ENCODE peak calls at places on chromosome 17, in four cellular contexts. E is endothelial cell of umbilical vein, D is K562, Z is IMR-90. F is an unnamed sample.

GRCh38 chr17:70394430-70394829 is 225.1 kb downstream of the KCNJ2 start:
- DNase-seq in E (no peak), D (no peak), Z (no peak), F (no peak)

GRCh38 chr17:72715906-72716572 is 376.4 kb downstream of the SLC39A11 start:
- DNase-seq in E (no peak), D (no peak), Z (peak; percentile 98), F (no peak)

GRCh38 chr17:43949777-43950176 is 4.0 kb downstream of the PYY start:
- DNase-seq in E (no peak), D (no peak), Z (no peak), F (no peak)

GRCh38 chr17:65531508-65532431 is 29.7 kb downstream of the AXIN2 start:
- DNase-seq in E (no peak), D (no peak), Z (peak; percentile 67), F (no peak)

GRCh38 chr17:41645371-41646063 is 21.1 kb upstream of the KRT17 start:
- DNase-seq in E (no peak), D (peak; percentile 79), Z (peak; percentile 78), F (no peak)

GRCh38 chr17:77331161-77331864 is 190.5 kb downstream of the SEC14L1 start:
- DNase-seq in E (peak; percentile 78), D (peak; percentile 89), Z (peak; percentile 87), F (peak; percentile 75)

GRCh38 chr17:20997711-20998570 is 44.9 kb downstream of the USP22 start:
- DNase-seq in E (no peak), D (no peak), Z (no peak), F (no peak)

GRCh38 chr17:42629420-42630009 is 20.0 kb downstream of the TUBG1 start:
- DNase-seq in E (peak; percentile 22), D (peak; percentile 59), Z (no peak), F (no peak)

GRCh38 chr17:7361906-7362305 is 7.0 kb downstream of the TMEM95 start:
- DNase-seq in E (no peak), D (no peak), Z (no peak), F (no peak)

GRCh38 chr17:75818326-75818885 is 25.8 kb downstream of the UNC13D start:
- DNase-seq in E (no peak), D (no peak), Z (no peak), F (no peak)

GRCh38 chr17:29577009-29577777 is 8.7 kb downstream of the TP53I13 start:
- DNase-seq in E (no peak), D (no peak), Z (no peak), F (no peak)

GRCh38 chr17:17191346-17191792 is 14.8 kb downstream of the PLD6 start:
- DNase-seq in E (peak; percentile 93), D (no peak), Z (peak; percentile 88), F (no peak)

GRCh38 chr17:12732366-12732765 is 56.9 kb upstream of the ARHGAP44 start:
- DNase-seq in E (no peak), D (no peak), Z (no peak), F (no peak)

GRCh38 chr17:7747586-7747985 is 30.0 kb downstream of the DNAH2 start:
- DNase-seq in E (no peak), D (no peak), Z (peak; percentile 72), F (no peak)

GRCh38 chr17:30990458-30990857 is 19.6 kb downstream of the RNF135 start:
- DNase-seq in E (no peak), D (no peak), Z (no peak), F (no peak)

GRCh38 chr17:10843806-10844205 is 5.9 kb upstream of the PIRT start:
- DNase-seq in E (no peak), D (peak; percentile 2), Z (no peak), F (no peak)

GRCh38 chr17:43945074-43945824 is 3.0 kb upstream of the PPY start:
- DNase-seq in E (no peak), D (no peak), Z (peak; percentile 30), F (no peak)

GRCh38 chr17:46822388-46822921 is 4.0 kb upstream of the WNT3 start:
- DNase-seq in E (no peak), D (peak; percentile 73), Z (no peak), F (no peak)

GRCh38 chr17:9016941-9017552 is 4.3 kb upstream of the NTN1 start:
- DNase-seq in E (no peak), D (no peak), Z (no peak), F (no peak)

GRCh38 chr17:56636276-56636675 is 42.8 kb downstream of the NOG start:
- DNase-seq in E (no peak), D (no peak), Z (no peak), F (no peak)

GRCh38 chr17:38794221-38794620 is 5.1 kb downstream of the PIP4K2B start:
- DNase-seq in E (no peak), D (no peak), Z (no peak), F (no peak)

GRCh38 chr17:59366040-59366757 is 34.7 kb downstream of the YPEL2 start:
- DNase-seq in E (no peak), D (no peak), Z (no peak), F (no peak)

GRCh38 chr17:7844292-7845154 is 10.3 kb upstream of the TMEM88 start:
- DNase-seq in E (peak; percentile 92), D (peak; percentile 92), Z (peak; percentile 94), F (peak; percentile 68)

GRCh38 chr17:28570716-28571254 is 539 bp downstream of the PIGS start:
- DNase-seq in E (peak; percentile 37), D (peak; percentile 81), Z (no peak), F (no peak)

GRCh38 chr17:74981979-74982662 is 5.3 kb upstream of the CDR2L start:
- DNase-seq in E (peak; percentile 47), D (peak; percentile 89), Z (peak; percentile 23), F (no peak)

DNA sequence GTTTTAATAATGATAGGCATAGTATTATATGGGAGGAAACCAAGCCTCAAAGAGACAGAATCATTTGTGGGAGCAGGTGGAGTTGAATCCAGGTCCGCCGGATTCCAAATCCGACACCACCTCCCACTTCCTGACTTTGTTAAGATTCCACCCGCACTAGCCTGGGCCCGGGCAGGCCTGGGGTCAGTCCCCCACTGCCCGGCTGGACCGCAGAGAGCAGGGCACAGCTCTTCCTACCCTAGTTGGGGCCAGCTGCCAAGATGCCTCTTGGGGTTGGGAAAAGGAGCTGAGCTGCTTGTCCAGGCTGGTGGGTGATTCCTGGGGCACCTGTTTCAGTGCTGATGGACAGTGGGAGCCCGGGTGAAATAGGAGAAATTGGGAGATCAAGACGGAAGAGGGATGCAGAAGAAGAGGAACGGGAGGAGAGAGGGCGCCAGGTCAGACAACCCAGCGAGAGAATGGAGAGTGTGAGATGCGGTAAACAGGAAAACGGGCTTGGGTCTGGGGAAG is 53.9 kb downstream of the OR1D5 start:
- DNase-seq in E (no peak), D (no peak), Z (no peak), F (no peak)
- TF ChIP-seq FOS in E (no peak), D (no peak), Z (no peak), F (no peak)

GRCh38 chr17:14737984-14738651 is 437.2 kb downstream of the HS3ST3B1 start:
- DNase-seq in E (no peak), D (peak; percentile 9), Z (peak; percentile 99), F (no peak)
- TF ChIP-seq FOS in E (no peak), D (no peak), Z (peak; percentile 96), F (no peak)

GRCh38 chr17:39927101-39927927 is at the start of the genes LRRC3C and ORMDL3:
- DNase-seq in E (peak; percentile 93), D (peak; percentile 96), Z (peak; percentile 92), F (no peak)

GRCh38 chr17:39928868-39929651 is 1.5 kb downstream of the LRRC3C start:
- DNase-seq in E (peak; percentile 87), D (peak; percentile 59), Z (peak; percentile 96), F (no peak)

GRCh38 chr17:39926588-39927100 is 757 bp downstream of the ORMDL3 start:
- DNase-seq in E (peak; percentile 29), D (peak; percentile 79), Z (no peak), F (no peak)

GRCh38 chr17:39929657-39930407 is 2.3 kb downstream of the LRRC3C start:
- DNase-seq in E (no peak), D (no peak), Z (peak; percentile 82), F (no peak)

GRCh38 chr17:39927928-39928867 is 666 bp downstream of the LRRC3C start:
- DNase-seq in E (peak; percentile 19), D (no peak), Z (no peak), F (no peak)
- TF ChIP-seq FOS in E (no peak), D (no peak), Z (no peak), F (no peak)

GRCh38 chr17:68178831-68179230 is 69.0 kb upstream of the AMZ2 start:
- DNase-seq in E (no peak), D (no peak), Z (no peak), F (no peak)
- TF ChIP-seq FOS in E (no peak), D (no peak), Z (no peak), F (no peak)

F was measured in GM12878.